ENCODE peak calls at places on chromosomes 11 and 22, in five cellular contexts. Q is HepG2, X is A549, W is H1, G is K562. M is an unnamed sample.
A peak's percentile ranks its signal among the peaks of the same experiment; 100 is the strongest.

GRCh38 chr22:37068859-37069258 is 17.3 kb downstream of the KCTD17 start:
- DNase-seq in W (peak; percentile 64), X (no peak), Q (no peak), G (no peak), M (no peak)

GRCh38 chr11:17036666-17037658 is 22.7 kb upstream of the PLEKHA7 start:
- DNase-seq in X (no peak), Q (peak; percentile 66), G (no peak), W (no peak), M (no peak)

GRCh38 chr11:123681007-123681406 is 26.6 kb upstream of the SCN3B start:
- DNase-seq in G (no peak), Q (no peak), X (no peak), W (no peak), M (no peak)

GRCh38 chr22:42646569-42647525 is 2.3 kb downstream of the CYB5R3 start:
- DNase-seq in Q (no peak), X (no peak), W (no peak), G (peak; percentile 80), M (peak; percentile 42)

GRCh38 chr11:59754859-59755700 is at the start of gene STX3:
- DNase-seq in Q (peak; percentile 17), W (no peak), G (peak; percentile 88), X (peak; percentile 83), M (peak; percentile 83)

GRCh38 chr11:1196516-1197391 is 26.1 kb upstream of the MUC5B start:
- DNase-seq in W (no peak), G (peak; percentile 1), Q (no peak), X (no peak), M (no peak)

GRCh38 chr11:114183041-114183511 is 113.1 kb upstream of the NNMT start:
- DNase-seq in Q (no peak), G (no peak), W (no peak), X (no peak), M (no peak)

GRCh38 chr11:127074151-127074761 is 73.7 kb upstream of the KIRREL3 start:
- DNase-seq in W (peak; percentile 21), G (peak; percentile 25), X (peak; percentile 45), Q (peak; percentile 38), M (no peak)

GRCh38 chr11:126407101-126407521 is 51.6 kb downstream of the ST3GAL4 start:
- DNase-seq in W (no peak), G (no peak), Q (no peak), X (no peak), M (no peak)

GRCh38 chr11:60914620-60915249 is 777 bp downstream of the TMEM109 start:
- DNase-seq in Q (no peak), W (no peak), X (peak; percentile 48), G (peak; percentile 54), M (peak; percentile 66)

GRCh38 chr11:47398011-47398410 is 10.4 kb upstream of the SLC39A13 start:
- DNase-seq in X (no peak), G (no peak), W (no peak), Q (no peak), M (no peak)

GRCh38 chr11:130051077-130051476 is 18.6 kb upstream of the APLP2 start:
- DNase-seq in G (no peak), Q (no peak), X (no peak), W (no peak), M (no peak)

GRCh38 chr11:5605849-5606248 is 9.4 kb downstream of the TRIM6 start:
- DNase-seq in Q (no peak), W (no peak), X (no peak), G (no peak), M (no peak)

GRCh38 chr11:80443177-80443576 is 1002.3 kb upstream of the TENM4 start:
- DNase-seq in X (no peak), Q (no peak), W (no peak), G (no peak), M (peak; percentile 43)

GRCh38 chr11:132941761-132942160 is 590.5 kb downstream of the OPCML start:
- DNase-seq in W (no peak), Q (no peak), G (no peak), X (no peak), M (no peak)

GRCh38 chr11:82776377-82776776 is 42.7 kb upstream of the FAM181B start:
- DNase-seq in Q (peak; percentile 5), G (no peak), X (no peak), W (no peak), M (no peak)

GRCh38 chr22:29269230-29269604 is 1.1 kb downstream of the EWSR1 start:
- DNase-seq in G (no peak), Q (no peak), W (no peak), X (no peak), M (no peak)

GRCh38 chr11:74714904-74715303 is 16.3 kb downstream of the CHRDL2 start:
- DNase-seq in Q (no peak), G (no peak), X (no peak), W (no peak), M (no peak)

GRCh38 chr22:26845016-26845728 is 187.8 kb downstream of the MIAT start:
- DNase-seq in X (no peak), W (no peak), G (no peak), Q (no peak), M (peak; percentile 31)

GRCh38 chr11:104256525-104256924 is 92.6 kb upstream of the PDGFD start:
- DNase-seq in W (no peak), X (no peak), G (no peak), Q (no peak), M (no peak)

GRCh38 chr11:2402890-2403645 is 2.5 kb downstream of the TSSC4 start:
- DNase-seq in Q (no peak), W (no peak), G (no peak), X (no peak), M (no peak)

GRCh38 chr11:78030429-78031325 is 7.6 kb upstream of the KCTD14 start:
- DNase-seq in Q (peak; percentile 55), W (no peak), G (no peak), X (no peak), M (peak; percentile 96)

GRCh38 chr11:111785886-111786412 is 19.8 kb upstream of the PPP2R1B start:
- DNase-seq in W (no peak), X (no peak), Q (peak; percentile 76), G (no peak), M (no peak)

GRCh38 chr22:37501610-37502341 is 15.6 kb upstream of the MFNG start:
- DNase-seq in Q (peak; percentile 99), G (no peak), W (no peak), X (peak; percentile 79), M (peak; percentile 92)

GRCh38 chr11:81673001-81673400 is 1060.7 kb downstream of the FAM181B start:
- DNase-seq in X (no peak), Q (no peak), G (no peak), W (no peak), M (no peak)

GRCh38 chr11:33089776-33090175 is 50.4 kb downstream of the TCP11L1 start:
- DNase-seq in W (no peak), G (no peak), X (no peak), Q (no peak), M (no peak)

GRCh38 chr22:29309332-29310064 is 3.0 kb downstream of the GAS2L1 start:
- DNase-seq in G (peak; percentile 32), Q (no peak), W (no peak), X (no peak), M (peak; percentile 64)

GRCh38 chr22:17910561-17911311 is 113.6 kb downstream of the MICAL3 start:
- DNase-seq in X (peak; percentile 7), W (no peak), Q (no peak), G (peak; percentile 38), M (peak; percentile 94)

DNA sequence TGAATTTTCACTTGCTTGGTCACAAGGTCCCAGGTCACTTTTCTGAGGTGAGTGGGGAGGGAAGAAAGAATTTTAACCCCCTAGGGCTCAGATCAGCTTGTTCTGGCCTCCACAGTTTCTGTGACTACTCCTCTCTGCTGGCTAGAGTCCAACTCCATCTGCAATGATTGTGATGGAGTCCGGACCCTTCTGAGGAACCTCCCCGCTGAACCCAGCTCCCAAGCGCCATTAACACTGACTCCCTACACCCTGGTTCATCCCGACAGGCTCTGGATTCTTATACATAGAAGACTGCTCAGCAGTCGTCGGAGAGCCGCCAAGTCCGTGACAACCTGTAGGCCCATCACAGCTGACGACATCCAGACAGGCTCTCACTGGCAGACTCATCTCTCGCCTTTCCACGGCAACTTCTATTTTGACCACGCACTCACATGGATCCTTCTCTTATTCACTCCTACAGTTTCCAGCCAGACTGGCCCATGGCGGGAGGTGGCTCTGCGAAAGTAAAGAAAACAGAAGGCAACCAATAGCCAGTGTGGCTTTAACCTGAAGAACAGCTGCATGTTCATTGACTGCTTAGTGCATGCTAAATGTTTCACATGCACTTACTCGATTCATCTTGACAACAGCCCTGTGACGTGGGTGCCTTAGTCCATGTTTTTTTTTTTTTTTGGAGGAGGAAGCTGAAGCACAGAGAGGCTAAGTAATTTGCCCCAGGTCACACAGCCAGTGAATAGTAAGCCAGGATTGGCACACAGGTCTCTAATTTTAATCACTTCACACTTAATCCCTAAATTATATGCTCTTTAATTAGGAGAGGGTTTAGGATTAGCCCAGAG is 68.0 kb upstream of the PRDM11 start:
- DNase-seq in W (no peak), G (no peak), X (no peak), Q (no peak), M (no peak)
- TF ChIP-seq MAX in W (no peak), G (no peak), X (no peak), Q (no peak), M (no peak)

GRCh38 chr22:38832005-38832978 is 11.5 kb downstream of the NPTXR start:
- DNase-seq in W (no peak), X (no peak), Q (no peak), G (no peak), M (no peak)
- TF ChIP-seq JUN in W (no peak), X (no peak), Q (no peak), G (no peak), M (no peak)

GRCh38 chr11:70675697-70676374 is 277.5 kb downstream of the CTTN start:
- DNase-seq in X (no peak), W (no peak), G (peak; percentile 25), Q (no peak), M (no peak)

GRCh38 chr11:70678931-70679900 is 280.9 kb downstream of the CTTN start:
- DNase-seq in W (no peak), G (no peak), X (no peak), Q (no peak), M (no peak)

GRCh38 chr11:70680781-70681281 is 282.5 kb downstream of the CTTN start:
- DNase-seq in W (no peak), Q (no peak), G (no peak), X (no peak), M (no peak)

GRCh38 chr11:70674605-70675004 is 276.3 kb downstream of the CTTN start:
- DNase-seq in W (no peak), G (no peak), Q (no peak), X (no peak), M (no peak)

DNA sequence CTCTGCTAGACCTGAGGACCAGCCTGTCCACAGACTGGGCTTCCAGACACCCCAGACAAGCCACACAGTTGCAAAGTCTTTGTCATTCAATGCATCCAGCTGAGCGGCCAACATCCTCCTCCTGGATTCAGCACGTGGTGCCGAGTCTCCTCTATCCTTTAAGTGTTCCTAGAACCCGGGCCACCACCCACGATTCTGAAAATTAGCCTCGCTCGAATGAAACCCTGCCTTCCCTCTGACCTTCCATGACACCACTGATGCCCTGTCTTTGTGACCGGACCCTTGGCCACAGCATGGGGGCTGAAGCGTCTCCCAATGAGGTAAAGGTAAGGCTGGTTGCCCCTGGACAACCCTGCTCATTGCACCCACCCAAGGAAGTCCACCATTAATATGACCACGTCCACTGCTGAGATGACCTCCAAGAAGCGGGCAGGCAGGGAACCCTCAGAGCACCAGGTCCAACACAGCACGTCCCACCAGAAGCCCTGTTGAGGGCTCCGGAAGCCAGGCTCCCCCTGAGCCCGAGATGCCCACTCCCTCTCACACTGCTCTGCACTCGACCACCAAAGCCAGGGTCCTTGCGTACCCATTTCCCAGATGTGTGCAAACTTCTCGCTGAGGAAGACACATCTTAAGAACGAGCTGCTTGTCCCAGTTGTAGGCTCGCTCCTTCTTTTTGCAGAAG is 279.0 kb downstream of the CTTN start:
- DNase-seq in X (no peak), G (no peak), W (no peak), Q (no peak), M (no peak)
- H3K9me3 ChIP-seq in X (no peaks in the 10 kb centered on the region), G (no peaks in the 10 kb centered on the region), W (no peaks in the 10 kb centered on the region), Q (no peaks in the 10 kb centered on the region), M (no peaks in the 10 kb centered on the region)

GRCh38 chr11:70201876-70202861 is 927 bp upstream of the FADD start:
- DNase-seq in X (no peak), Q (no peak), G (no peak), W (no peak), M (no peak)
- TF ChIP-seq MAX in X (no peak), Q (no peak), G (no peak), W (no peak), M (no peak)

M was measured in endothelial cell of umbilical vein.